ENCODE peak calls at places on chromosomes 3 and 15, in nine cellular contexts. S is stomach, I is IMR-90, B is kidney epithelial cell, G is PC-3, T is mucosa of descending colon, P is upper lobe of left lung, W is left ventricle myocardium inferior, Y is pancreas. X is an unnamed sample.

GRCh38 chr15:43913941-43914340 is 87.1 kb downstream of the WDR76 start:
- DNase-seq in W (no peak), Y (no peak), G (no peak), B (no peak), S (no peak), I (no peak), T (no peak), P (no peak), X (no peak)

GRCh38 chr15:32908921-32909320 is 191.1 kb downstream of the GREM1 start:
- DNase-seq in Y (no peak), T (no peak), I (no peak), W (no peak), S (no peak), B (no peak), P (no peak), G (no peak), X (no peak)

GRCh38 chr3:39147711-39148115 is 5.7 kb downstream of the CSRNP1 start:
- DNase-seq in I (peak; percentile 55), G (peak; percentile 45), T (peak; percentile 51), Y (peak; percentile 58), S (no peak), P (no peak), B (no peak), W (no peak), X (no peak)

GRCh38 chr3:131329774-131330173 is 51.8 kb upstream of the NUDT16 start:
- DNase-seq in T (no peak), G (no peak), P (no peak), W (no peak), B (no peak), S (no peak), I (no peak), Y (no peak), X (no peak)

GRCh38 chr3:18446067-18446793 is 21.1 kb upstream of the SATB1 start:
- DNase-seq in I (no peak), P (no peak), G (no peak), B (no peak), Y (no peak), W (no peak), T (no peak), S (no peak), X (no peak)

GRCh38 chr3:109005443-109005842 is 51.8 kb upstream of the GUCA1C start:
- DNase-seq in P (no peak), G (no peak), S (no peak), I (no peak), Y (no peak), W (no peak), B (no peak), T (no peak), X (no peak)

GRCh38 chr3:55491296-55491816 is 4.2 kb upstream of the WNT5A start:
- DNase-seq in W (no peak), S (no peak), B (no peak), I (peak; percentile 92), Y (no peak), G (peak; percentile 99), T (no peak), P (no peak), X (no peak)

GRCh38 chr3:81307221-81307620 is 454.2 kb downstream of the GBE1 start:
- DNase-seq in W (no peak), P (no peak), Y (no peak), T (no peak), B (no peak), G (no peak), I (no peak), S (no peak), X (no peak)

GRCh38 chr3:114669614-114670013 is 375.8 kb downstream of the TIGIT start:
- DNase-seq in P (no peak), G (no peak), I (peak; percentile 35), T (no peak), Y (no peak), B (no peak), S (no peak), W (no peak), X (no peak)

GRCh38 chr15:69509131-69509530 is 56.5 kb downstream of the RPLP1 start:
- DNase-seq in T (no peak), I (peak; percentile 18), Y (no peak), G (peak; percentile 12), S (no peak), P (no peak), W (no peak), B (no peak), X (peak; percentile 56)

GRCh38 chr3:47002490-47003410 is 23.3 kb downstream of the NBEAL2 start:
- DNase-seq in P (no peak), Y (peak; percentile 52), S (no peak), G (no peak), I (no peak), W (no peak), B (no peak), T (no peak), X (no peak)

GRCh38 chr15:85504739-85505676 is 124.6 kb downstream of the AKAP13 start:
- DNase-seq in S (peak; percentile 45), I (peak; percentile 74), T (no peak), B (no peak), W (no peak), Y (no peak), G (peak; percentile 73), P (peak; percentile 48), X (no peak)

GRCh38 chr15:89052474-89052873 is 35.8 kb upstream of the ABHD2 start:
- DNase-seq in B (peak; percentile 48), W (no peak), S (no peak), T (no peak), Y (no peak), I (peak; percentile 97), G (no peak), P (no peak), X (no peak)

GRCh38 chr3:155859859-155860258 is 5.6 kb upstream of the SLC33A1 start:
- DNase-seq in B (no peak), P (no peak), Y (no peak), G (peak; percentile 42), S (no peak), W (no peak), I (peak; percentile 18), T (no peak), X (no peak)

GRCh38 chr3:58005662-58006061 is 2.6 kb upstream of the FLNB start:
- DNase-seq in W (no peak), S (no peak), T (no peak), Y (no peak), P (no peak), B (peak; percentile 87), G (peak; percentile 94), I (peak; percentile 76), X (no peak)

GRCh38 chr3:146966124-146966523 is 361.0 kb upstream of the PLSCR5 start:
- DNase-seq in P (no peak), B (no peak), W (no peak), I (no peak), S (no peak), G (no peak), T (no peak), Y (no peak), X (no peak)

GRCh38 chr15:40069178-40070165 is 30.5 kb upstream of the SRP14 start:
- DNase-seq in W (peak; percentile 93), S (peak; percentile 99), T (peak; percentile 96), I (no peak), Y (peak; percentile 100), G (peak; percentile 97), B (peak; percentile 81), P (peak; percentile 95), X (no peak)

GRCh38 chr3:50486219-50486888 is 17.1 kb downstream of the CACNA2D2 start:
- DNase-seq in W (no peak), P (no peak), I (peak; percentile 17), S (no peak), T (no peak), Y (no peak), G (peak; percentile 53), B (peak; percentile 1), X (no peak)

GRCh38 chr3:101853465-101853864 is 4.2 kb downstream of the NFKBIZ start:
- DNase-seq in T (no peak), S (no peak), W (no peak), Y (no peak), I (no peak), P (no peak), G (no peak), B (no peak), X (no peak)

GRCh38 chr3:122754867-122755835 is 38.5 kb downstream of the HSPBAP1 start:
- DNase-seq in S (no peak), B (peak; percentile 5), T (no peak), W (no peak), P (no peak), Y (no peak), I (peak; percentile 44), G (peak; percentile 85), X (no peak)

GRCh38 chr15:28977377-28978010 is 91.7 kb downstream of the APBA2 start:
- DNase-seq in G (peak; percentile 97), S (no peak), W (peak; percentile 32), Y (no peak), B (peak; percentile 97), T (no peak), P (no peak), I (peak; percentile 98), X (no peak)

GRCh38 chr3:25863560-25863959 is 73.7 kb downstream of the OXSM start:
- DNase-seq in B (no peak), W (no peak), S (no peak), G (peak; percentile 21), P (no peak), Y (no peak), T (no peak), I (no peak), X (no peak)
- TF ChIP-seq CTCF in B (peak; percentile 31), W (no peak), S (no peak), G (peak; percentile 45), P (no peak), Y (no peak), T (no peak), I (no peak), X (no peak)

DNA sequence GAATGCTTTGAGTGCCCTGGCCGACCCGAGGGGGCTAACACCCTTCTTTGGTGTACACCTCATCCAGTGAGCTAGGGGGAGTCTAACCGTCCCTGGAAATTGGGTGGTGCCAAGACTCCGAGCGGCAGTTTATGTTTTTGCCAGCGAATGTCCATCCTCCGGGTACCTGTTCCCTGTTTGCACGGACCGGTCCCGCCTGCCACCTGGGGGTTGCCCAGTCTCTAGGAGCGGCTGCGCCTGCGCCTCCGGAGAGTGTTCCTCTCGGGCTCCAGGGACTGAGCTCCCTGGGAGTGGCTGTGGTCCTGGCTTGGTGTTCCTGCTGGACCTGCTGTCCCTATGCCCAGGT is 913 bp upstream of the WNT7A start:
- DNase-seq in G (peak; percentile 21), S (no peak), I (no peak), T (no peak), W (no peak), Y (no peak), B (no peak), P (no peak), X (no peak)
- TF ChIP-seq CTCF in G (peak; percentile 9), S (no peak), I (no peak), T (no peak), W (no peak), Y (no peak), B (no peak), P (peak; percentile 23), X (no peak)

GRCh38 chr15:46309914-46310313 is 675.1 kb downstream of the SQOR start:
- DNase-seq in G (no peak), B (no peak), I (no peak), S (no peak), Y (no peak), T (no peak), W (no peak), P (no peak), X (no peak)

GRCh38 chr15:46304320-46304719 is 669.5 kb downstream of the SQOR start:
- DNase-seq in I (no peak), B (no peak), Y (no peak), T (no peak), G (peak; percentile 18), P (no peak), S (no peak), W (no peak), X (no peak)
- TF ChIP-seq CTCF in I (peak; percentile 20), B (peak; percentile 49), Y (no peak), T (no peak), G (peak; percentile 63), P (no peak), S (no peak), W (peak; percentile 29), X (no peak)

GRCh38 chr3:74353039-74353438 is 261.4 kb downstream of the CNTN3 start:
- DNase-seq in P (no peak), S (no peak), G (no peak), B (no peak), W (no peak), I (no peak), T (no peak), Y (no peak), X (no peak)
- TF ChIP-seq CTCF in P (no peak), S (no peak), G (no peak), B (no peak), W (no peak), I (peak; percentile 10), T (no peak), Y (no peak), X (no peak)